ENCODE peak calls at places on chromosome X, in six cellular contexts. H is PC-3, F is tibial artery, S is kidney, R is OCI-LY7, P is fibroblast of pulmonary artery. Z is an unnamed sample.

GRCh38 chrX:150229030-150229429 is 134.1 kb upstream of the MAMLD1 start:
- DNase-seq in S (no peak), F (no peak), P (no peak), R (no peak), H (no peak), Z (no peak)

GRCh38 chrX:15856580-15856979 is 2.0 kb upstream of the AP1S2 start:
- DNase-seq in R (no peak), P (no peak), S (no peak), H (no peak), F (no peak), Z (no peak)

GRCh38 chrX:40663078-40663740 is 15.8 kb upstream of the CXorf38 start:
- DNase-seq in S (no peak), P (no peak), F (no peak), H (no peak), R (no peak), Z (no peak)

GRCh38 chrX:327660-328126 is 9.1 kb upstream of the GTPBP6 start:
- DNase-seq in F (peak), P (no peak), S (peak), R (no peak), H (no peak), Z (no peak)

GRCh38 chrX:6383911-6384310 is 151.0 kb downstream of the VCX3A start:
- DNase-seq in F (no peak), P (no peak), H (no peak), R (no peak), S (no peak), Z (no peak)

GRCh38 chrX:129161108-129161507 is 362.2 kb downstream of the SMARCA1 start:
- DNase-seq in S (no peak), R (no peak), H (no peak), F (no peak), P (no peak), Z (no peak)

GRCh38 chrX:101206471-101206870 is 13.1 kb upstream of the DRP2 start:
- DNase-seq in R (peak), S (no peak), H (peak), P (peak), F (no peak), Z (peak)

GRCh38 chrX:118968031-118968430 is 6.4 kb upstream of the LONRF3 start:
- DNase-seq in F (no peak), S (no peak), R (no peak), P (no peak), H (peak), Z (no peak)

GRCh38 chrX:49233176-49233575 is at the start of gene CACNA1F:
- DNase-seq in S (peak), H (no peak), R (no peak), P (no peak), F (no peak), Z (no peak)
- H3K4me3 ChIP-seq in S (no peak), H (no peak), R (no peak), P (no peak), F (no peak), Z (no peak)

GRCh38 chrX:132022115-132022862 is 813 bp upstream of the STK26 start:
- DNase-seq in R (peak), H (peak), S (no peak), F (no peak), P (no peak), Z (no peak)
- TF ChIP-seq CTCF in R (peak), H (peak), S (no peak), F (no peak), P (peak), Z (peak)

DNA sequence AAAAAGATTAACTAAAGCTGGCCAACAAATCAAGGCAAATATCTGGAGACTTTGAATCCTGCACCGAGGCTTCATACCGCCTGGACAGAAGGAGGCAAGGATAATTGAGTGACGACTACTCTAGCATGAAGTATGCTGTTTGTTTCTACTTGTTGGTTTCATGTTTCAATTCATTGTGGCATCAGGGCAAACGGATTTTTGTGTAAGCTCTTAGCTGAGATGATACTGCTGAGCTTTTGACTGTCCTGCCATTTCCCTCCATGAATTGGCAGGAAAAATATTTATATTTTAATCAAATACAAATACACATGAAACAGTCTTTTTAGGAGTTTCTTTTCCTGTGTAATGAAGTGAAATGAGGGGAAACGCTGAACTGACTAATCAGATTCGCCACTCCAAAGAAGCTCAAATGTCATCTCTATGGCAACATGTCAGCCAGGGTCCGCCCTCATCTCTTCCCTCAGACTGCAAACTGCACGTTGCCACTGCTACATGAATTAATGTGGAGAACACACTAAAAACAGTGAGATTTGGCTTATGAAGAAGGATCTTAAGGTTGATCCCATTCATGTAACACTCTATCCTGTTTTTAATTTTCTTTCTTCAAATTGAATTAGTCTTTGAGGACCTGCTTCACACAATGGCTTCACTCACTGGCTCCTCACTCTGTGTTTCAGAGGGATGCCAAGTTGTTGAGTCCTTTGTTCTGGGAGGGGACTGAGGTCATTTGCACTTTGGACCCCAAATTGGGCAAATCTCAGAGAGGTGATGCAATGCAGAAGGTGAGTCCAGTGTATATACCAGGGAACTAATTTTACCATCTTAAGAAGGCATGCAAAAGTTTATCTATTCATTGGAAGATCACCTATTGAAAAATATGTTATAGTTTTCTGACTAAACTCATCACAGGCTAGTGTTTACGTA is 149.6 kb upstream of the MID1 start:
- DNase-seq in S (no peak), H (no peak), R (no peak), F (no peak), P (peak), Z (peak)
- H3K4me3 ChIP-seq in S (peak), H (no peak), R (no peak), F (peak), P (peak), Z (no peak)

GRCh38 chrX:106752101-106752678 is 25.7 kb downstream of the RNF128 start:
- DNase-seq in R (peak), S (no peak), F (no peak), P (peak), H (peak), Z (no peak)
- TF ChIP-seq CTCF in R (peak), S (no peak), F (no peak), P (peak), H (peak), Z (no peak)

DNA sequence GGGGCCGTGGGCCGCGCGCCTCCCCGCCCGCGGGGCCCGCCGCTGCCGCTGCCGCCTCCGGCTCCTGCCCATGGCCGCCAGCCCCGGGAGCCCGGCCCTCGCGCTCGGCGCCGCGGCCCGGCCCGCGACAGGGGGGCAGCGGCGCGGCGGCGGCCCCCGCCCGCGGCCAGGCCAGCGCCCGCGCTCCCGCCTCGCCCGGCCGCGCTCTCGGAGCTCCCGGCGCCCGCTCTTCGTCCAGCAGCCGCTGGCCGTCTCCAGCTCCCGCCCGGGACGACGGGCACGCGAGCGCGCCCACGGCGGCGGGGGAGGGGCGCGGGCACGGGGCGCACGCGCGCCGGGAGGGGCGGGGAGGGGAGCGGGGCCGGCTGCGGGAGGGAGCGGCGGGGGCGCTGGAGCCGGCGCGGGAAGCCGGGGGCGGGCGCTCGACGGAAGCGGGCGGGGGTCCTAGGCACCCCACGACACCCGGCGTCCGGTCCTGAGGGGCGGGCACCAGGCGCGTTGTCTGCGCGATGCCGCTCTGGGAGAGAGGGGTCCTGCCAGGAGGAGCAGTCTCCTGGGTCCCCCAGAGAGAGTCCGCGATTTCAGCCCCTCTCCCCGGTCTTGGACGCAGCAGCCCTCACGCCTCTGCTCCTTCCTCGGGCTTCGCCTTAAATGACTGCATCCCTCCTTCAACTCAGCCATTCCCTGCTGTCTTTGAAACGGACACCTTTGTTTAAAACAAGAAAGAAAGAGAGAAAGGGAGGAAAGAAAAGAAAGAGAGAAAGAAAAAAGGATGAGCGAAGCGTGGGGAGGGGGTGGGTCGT is 489 bp upstream of the PDZD4 start:
- DNase-seq in R (no peak), S (no peak), P (no peak), F (no peak), H (no peak), Z (no peak)
- H3K4me3 ChIP-seq in R (no peak), S (no peak), P (no peak), F (peak), H (no peak), Z (no peak)

DNA sequence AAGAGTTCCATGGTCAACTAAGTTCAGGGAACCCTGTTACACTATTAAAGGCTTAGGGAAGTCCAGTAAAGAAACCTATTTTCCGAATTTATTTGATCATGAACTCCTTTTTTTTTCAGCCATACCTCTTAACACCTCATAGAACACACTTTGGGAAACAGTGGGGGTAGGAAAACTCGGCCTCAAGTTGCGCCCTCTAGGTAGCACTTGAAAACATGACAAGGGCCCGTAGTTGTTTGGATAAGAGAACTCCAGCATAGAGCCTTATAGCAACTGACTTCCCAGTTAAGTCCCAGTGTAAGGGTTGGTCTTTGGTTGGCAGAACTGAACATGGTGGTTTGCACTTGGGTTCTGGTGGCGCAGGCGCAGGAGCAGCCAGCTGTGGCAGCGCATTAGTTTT is 14.4 kb downstream of the OGT start:
- DNase-seq in H (no peak), S (no peak), R (no peak), P (no peak), F (no peak), Z (no peak)
- TF ChIP-seq CTCF in H (peak), S (no peak), R (peak), P (no peak), F (no peak), Z (no peak)

GRCh38 chrX:103685396-103685795 is 1.1 kb downstream of the MORF4L2 start:
- DNase-seq in R (peak), F (no peak), S (no peak), H (no peak), P (peak), Z (peak)
- H3K4me3 ChIP-seq in R (peak), F (peak), S (peak), H (peak), P (peak), Z (peak)

GRCh38 chrX:46805270-46805669 is 31.6 kb upstream of the RP2 start:
- DNase-seq in F (no peak), H (no peak), S (no peak), R (no peak), P (no peak), Z (peak)

DNA sequence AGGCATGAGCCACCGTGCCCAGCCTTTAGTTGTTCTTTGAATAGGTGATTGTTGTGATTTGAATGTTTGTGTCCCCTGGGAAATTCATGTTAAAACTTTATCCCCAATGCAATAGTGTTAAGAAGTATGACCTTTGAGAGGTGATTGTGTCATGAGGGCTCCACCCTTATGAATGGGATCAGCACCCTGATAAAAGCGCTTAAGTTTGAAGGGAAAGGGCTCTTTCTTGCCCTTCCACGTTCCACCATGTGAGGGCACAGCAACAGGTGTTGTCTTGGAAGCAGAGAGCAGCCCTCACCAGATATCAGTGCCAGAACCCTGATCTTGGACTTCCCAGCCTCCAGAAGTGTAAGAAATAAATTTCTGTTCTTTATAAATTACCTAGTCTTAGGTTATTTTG is 33.7 kb upstream of the RP2 start:
- DNase-seq in S (no peak), F (no peak), R (peak), H (peak), P (no peak), Z (peak)
- TF ChIP-seq CTCF in S (no peak), F (no peak), R (peak), H (peak), P (peak), Z (peak)